ENCODE peak calls at places on chromosomes 2 and 18, in four cellular contexts. One of them, this sample, is unnamed.

GRCh38 chr2:65045651-65046050 is 10.6 kb upstream of the CEP68 start:
- DNase-seq in HCT116: no peak
- DNase-seq in PC-9: no peak
- DNase-seq in fibroblast of lung: peak; percentile 44
- DNase-seq in this sample: no peak

GRCh38 chr18:25349131-25349925 is 2.6 kb downstream of the ZNF521 start:
- DNase-seq in HCT116: no peak
- DNase-seq in PC-9: no peak
- DNase-seq in fibroblast of lung: peak; percentile 71
- DNase-seq in this sample: peak; percentile 58

GRCh38 chr18:66377291-66377690 is 226.6 kb downstream of the CDH19 start:
- DNase-seq in HCT116: no peak
- DNase-seq in PC-9: no peak
- DNase-seq in fibroblast of lung: no peak
- DNase-seq in this sample: no peak

GRCh38 chr2:191866675-191867506 is 20.0 kb upstream of the CAVIN2 start:
- DNase-seq in HCT116: peak; percentile 81
- DNase-seq in PC-9: peak; percentile 83
- DNase-seq in fibroblast of lung: peak; percentile 96
- DNase-seq in this sample: peak; percentile 99

GRCh38 chr2:120298173-120298835 is 45.7 kb downstream of the RALB start:
- DNase-seq in HCT116: no peak
- DNase-seq in PC-9: no peak
- DNase-seq in fibroblast of lung: peak; percentile 87
- DNase-seq in this sample: no peak

GRCh38 chr18:34729264-34729663 is 19.2 kb downstream of the DTNA start:
- DNase-seq in HCT116: peak; percentile 29
- DNase-seq in PC-9: no peak
- DNase-seq in fibroblast of lung: peak; percentile 36
- DNase-seq in this sample: peak; percentile 24

GRCh38 chr2:38750011-38750792 is 959 bp downstream of the SRSF7 start:
- DNase-seq in HCT116: no peak
- DNase-seq in PC-9: no peak
- DNase-seq in fibroblast of lung: peak; percentile 29
- DNase-seq in this sample: peak; percentile 40

GRCh38 chr2:126930970-126931590 is 32.4 kb downstream of the TEX51 start:
- DNase-seq in HCT116: no peak
- DNase-seq in PC-9: no peak
- DNase-seq in fibroblast of lung: no peak
- DNase-seq in this sample: no peak

GRCh38 chr18:54776282-54776977 is 51.8 kb upstream of the RAB27B start:
- DNase-seq in HCT116: peak; percentile 95
- DNase-seq in PC-9: peak; percentile 97
- DNase-seq in fibroblast of lung: peak; percentile 99
- DNase-seq in this sample: peak; percentile 66

GRCh38 chr2:17879137-17879912 is 858 bp downstream of the KCNS3 start:
- DNase-seq in HCT116: peak; percentile 73
- DNase-seq in PC-9: peak; percentile 87
- DNase-seq in fibroblast of lung: peak; percentile 52
- DNase-seq in this sample: peak; percentile 7

GRCh38 chr2:239257511-239257937 is 143.3 kb downstream of the HDAC4 start:
- DNase-seq in HCT116: peak; percentile 53
- DNase-seq in PC-9: peak; percentile 49
- DNase-seq in fibroblast of lung: peak; percentile 94
- DNase-seq in this sample: peak; percentile 52

GRCh38 chr2:129004485-129004884 is 685.8 kb upstream of the HS6ST1 start:
- DNase-seq in HCT116: no peak
- DNase-seq in PC-9: no peak
- DNase-seq in fibroblast of lung: no peak
- DNase-seq in this sample: no peak

GRCh38 chr2:84636080-84636971 is 120.0 kb downstream of the DNAH6 start:
- DNase-seq in HCT116: no peak
- DNase-seq in PC-9: no peak
- DNase-seq in fibroblast of lung: no peak
- DNase-seq in this sample: no peak

GRCh38 chr2:241620419-241620769 is 16.6 kb downstream of the THAP4 start:
- DNase-seq in HCT116: peak; percentile 33
- DNase-seq in PC-9: peak; percentile 43
- DNase-seq in fibroblast of lung: peak; percentile 43
- DNase-seq in this sample: no peak

GRCh38 chr2:129930451-129930850 is 49.0 kb upstream of the RAB6C start:
- DNase-seq in HCT116: no peak
- DNase-seq in PC-9: no peak
- DNase-seq in fibroblast of lung: no peak
- DNase-seq in this sample: no peak

GRCh38 chr2:171383141-171383540 is 50.6 kb downstream of the METTL8 start:
- DNase-seq in HCT116: no peak
- DNase-seq in PC-9: no peak
- DNase-seq in fibroblast of lung: peak; percentile 16
- DNase-seq in this sample: no peak

GRCh38 chr2:240460781-240461431 is 25.4 kb downstream of the GPC1 start:
- DNase-seq in HCT116: no peak
- DNase-seq in PC-9: no peak
- DNase-seq in fibroblast of lung: no peak
- DNase-seq in this sample: no peak

GRCh38 chr2:235724964-235725603 is 231.2 kb downstream of the AGAP1 start:
- DNase-seq in HCT116: no peak
- DNase-seq in PC-9: no peak
- DNase-seq in fibroblast of lung: no peak
- DNase-seq in this sample: no peak

GRCh38 chr2:28544915-28545589 is 49.2 kb downstream of the PLB1 start:
- DNase-seq in HCT116: no peak
- DNase-seq in PC-9: peak; percentile 82
- DNase-seq in fibroblast of lung: peak; percentile 12
- DNase-seq in this sample: no peak

GRCh38 chr18:48263913-48264506 is 145.2 kb downstream of the ZBTB7C start:
- DNase-seq in HCT116: no peak
- DNase-seq in PC-9: no peak
- DNase-seq in fibroblast of lung: peak; percentile 48
- DNase-seq in this sample: no peak

GRCh38 chr2:180040146-180040925 is 33.2 kb upstream of the CWC22 start:
- DNase-seq in HCT116: no peak
- DNase-seq in PC-9: no peak
- DNase-seq in fibroblast of lung: peak; percentile 98
- DNase-seq in this sample: no peak

GRCh38 chr2:142180820-142181533 is 50.2 kb upstream of the LRP1B start:
- DNase-seq in HCT116: peak; percentile 48
- DNase-seq in PC-9: no peak
- DNase-seq in fibroblast of lung: peak; percentile 25
- DNase-seq in this sample: peak; percentile 58

GRCh38 chr2:175309799-175310198 is 128.3 kb upstream of the ATP5MC3 start:
- DNase-seq in HCT116: peak; percentile 16
- DNase-seq in PC-9: no peak
- DNase-seq in fibroblast of lung: peak; percentile 10
- DNase-seq in this sample: peak; percentile 11

GRCh38 chr2:172373761-172374160 is 53.6 kb upstream of the ITGA6 start:
- DNase-seq in HCT116: no peak
- DNase-seq in PC-9: no peak
- DNase-seq in fibroblast of lung: peak; percentile 28
- DNase-seq in this sample: no peak

GRCh38 chr18:33761363-33761762 is 183.3 kb downstream of the ASXL3 start:
- DNase-seq in HCT116: no peak
- DNase-seq in PC-9: no peak
- DNase-seq in fibroblast of lung: peak; percentile 36
- DNase-seq in this sample: peak; percentile 26

GRCh38 chr2:6202756-6203155 is 510.6 kb downstream of the SOX11 start:
- DNase-seq in HCT116: no peak
- DNase-seq in PC-9: peak; percentile 93
- DNase-seq in fibroblast of lung: no peak
- DNase-seq in this sample: no peak

GRCh38 chr2:216696751-216697560 is 1.6 kb upstream of the IGFBP5 start:
- DNase-seq in HCT116: peak; percentile 48
- DNase-seq in PC-9: no peak
- DNase-seq in fibroblast of lung: peak; percentile 65
- DNase-seq in this sample: peak; percentile 25

GRCh38 chr2:11250400-11251277 is 93.8 kb downstream of the ROCK2 start:
- DNase-seq in HCT116: no peak
- DNase-seq in PC-9: no peak
- DNase-seq in fibroblast of lung: peak; percentile 48
- DNase-seq in this sample: peak; percentile 26

GRCh38 chr2:154537024-154537423 is 161.5 kb upstream of the KCNJ3 start:
- DNase-seq in HCT116: no peak
- DNase-seq in PC-9: no peak
- DNase-seq in fibroblast of lung: no peak
- DNase-seq in this sample: no peak

GRCh38 chr2:99205491-99205890 is 24.5 kb downstream of the MRPL30 start:
- DNase-seq in HCT116: no peak
- DNase-seq in PC-9: no peak
- DNase-seq in fibroblast of lung: no peak
- DNase-seq in this sample: no peak

GRCh38 chr18:3649559-3650426 is 199.8 kb downstream of the TGIF1 start:
- DNase-seq in HCT116: no peak
- DNase-seq in PC-9: peak; percentile 86
- DNase-seq in fibroblast of lung: peak; percentile 86
- DNase-seq in this sample: no peak

GRCh38 chr2:241066893-241067341 is 35.2 kb downstream of the MTERF4 start:
- DNase-seq in HCT116: no peak
- DNase-seq in PC-9: no peak
- DNase-seq in fibroblast of lung: peak; percentile 5
- DNase-seq in this sample: no peak

GRCh38 chr2:27807476-27807875 is 36.0 kb downstream of the MRPL33 start:
- DNase-seq in HCT116: peak; percentile 19
- DNase-seq in PC-9: no peak
- DNase-seq in fibroblast of lung: peak; percentile 47
- DNase-seq in this sample: peak; percentile 57

GRCh38 chr18:35029770-35030169 is 11.4 kb upstream of the MAPRE2 start:
- DNase-seq in HCT116: no peak
- DNase-seq in PC-9: no peak
- DNase-seq in fibroblast of lung: no peak
- DNase-seq in this sample: peak; percentile 34

GRCh38 chr2:45291283-45291682 is 282.0 kb upstream of the SIX2 start:
- DNase-seq in HCT116: no peak
- DNase-seq in PC-9: no peak
- DNase-seq in fibroblast of lung: peak; percentile 21
- DNase-seq in this sample: peak; percentile 78

GRCh38 chr18:49081511-49082146 is 130.9 kb upstream of the SMAD7 start:
- DNase-seq in HCT116: no peak
- DNase-seq in PC-9: no peak
- DNase-seq in fibroblast of lung: no peak
- DNase-seq in this sample: no peak

GRCh38 chr2:26542194-26542455 is 64.2 kb upstream of the OTOF start:
- DNase-seq in HCT116: no peak
- DNase-seq in PC-9: peak; percentile 13
- DNase-seq in fibroblast of lung: no peak
- DNase-seq in this sample: no peak

GRCh38 chr18:7778181-7778580 is 211.1 kb downstream of the PTPRM start:
- DNase-seq in HCT116: no peak
- DNase-seq in PC-9: no peak
- DNase-seq in fibroblast of lung: peak; percentile 71
- DNase-seq in this sample: no peak

GRCh38 chr18:7775848-7776247 is 208.7 kb downstream of the PTPRM start:
- DNase-seq in HCT116: no peak
- DNase-seq in PC-9: no peak
- DNase-seq in fibroblast of lung: no peak
- DNase-seq in this sample: no peak

GRCh38 chr18:7784171-7784570 is 217.1 kb downstream of the PTPRM start:
- DNase-seq in HCT116: no peak
- DNase-seq in PC-9: no peak
- DNase-seq in fibroblast of lung: peak; percentile 21
- DNase-seq in this sample: no peak

GRCh38 chr18:7779226-7779625 is 212.1 kb downstream of the PTPRM start:
- DNase-seq in HCT116: no peak
- DNase-seq in PC-9: no peak
- DNase-seq in fibroblast of lung: no peak
- DNase-seq in this sample: no peak
- H3K4me1 ChIP-seq in HCT116: no peaks in the 10 kb centered on the region
- H3K4me1 ChIP-seq in PC-9: no peaks in the 10 kb centered on the region
- H3K4me1 ChIP-seq in fibroblast of lung: no peaks in the 10 kb centered on the region
- H3K4me1 ChIP-seq in this sample: no peaks in the 10 kb centered on the region

DNA sequence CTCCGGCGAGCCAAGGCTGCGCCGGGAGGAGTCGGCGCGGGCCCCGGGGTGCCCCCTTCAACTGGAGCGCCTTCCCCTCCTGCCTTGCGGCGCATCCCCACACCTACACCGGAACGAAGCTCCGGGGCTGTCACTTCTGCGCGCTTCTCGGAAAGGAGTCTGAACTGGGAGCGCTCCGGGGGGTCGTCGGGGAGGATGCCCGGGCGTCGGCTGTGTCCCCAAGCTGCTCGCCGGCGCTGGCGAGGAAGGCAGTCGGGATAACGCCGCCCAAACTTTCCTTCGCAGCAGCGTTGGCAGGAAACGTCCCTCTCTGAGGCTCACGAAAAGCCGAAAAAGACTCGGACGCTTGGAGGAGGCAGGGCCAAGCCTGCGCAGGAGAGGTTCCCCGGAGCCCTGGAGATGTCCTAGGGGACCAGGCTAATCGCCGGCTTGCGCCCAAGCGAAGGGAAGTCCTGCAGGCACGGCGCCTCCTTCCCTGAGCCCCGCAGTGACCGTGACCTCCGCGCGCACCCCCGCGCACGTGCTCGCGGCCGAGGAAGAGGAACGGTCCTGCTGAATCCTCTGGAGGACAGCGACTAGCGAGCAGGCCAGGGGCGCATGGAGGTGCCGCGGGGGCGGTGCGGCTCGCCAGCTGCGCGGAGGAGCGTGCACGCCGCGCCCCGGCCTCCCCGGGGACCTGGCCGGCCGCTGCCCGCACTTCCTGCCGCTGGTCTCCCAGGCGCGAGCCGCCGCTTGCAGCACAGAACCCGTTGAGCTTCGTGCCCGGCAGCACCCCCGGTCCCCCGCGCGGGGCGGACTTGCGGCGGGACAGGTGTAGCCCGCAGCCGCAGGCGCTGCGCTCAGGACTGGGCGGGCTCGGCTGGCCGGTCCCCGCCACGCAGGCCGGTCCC is at the start of gene SH3RF3:
- DNase-seq in HCT116: no peak
- DNase-seq in PC-9: no peak
- DNase-seq in fibroblast of lung: peak; percentile 69
- DNase-seq in this sample: peak; percentile 59
- TF ChIP-seq EZH2 in HCT116: no peak
- TF ChIP-seq EZH2 in PC-9: no peak
- TF ChIP-seq EZH2 in fibroblast of lung: no peak
- TF ChIP-seq EZH2 in this sample: no peak

GRCh38 chr18:26549486-26550435 is 1.4 kb upstream of the KCTD1 start:
- DNase-seq in HCT116: peak; percentile 53
- DNase-seq in PC-9: peak; percentile 51
- DNase-seq in fibroblast of lung: peak; percentile 77
- DNase-seq in this sample: peak; percentile 38
- H3K4me1 ChIP-seq in HCT116: peaks cover 10% of the 10 kb centered on the region
- H3K4me1 ChIP-seq in PC-9: peaks cover 19% of the 10 kb centered on the region
- H3K4me1 ChIP-seq in fibroblast of lung: no peaks in the 10 kb centered on the region
- H3K4me1 ChIP-seq in this sample: peaks cover 31% of the 10 kb centered on the region

GRCh38 chr2:135050684-135051083 is 1.4 kb upstream of the RAB3GAP1 start:
- DNase-seq in HCT116: no peak
- DNase-seq in PC-9: no peak
- DNase-seq in fibroblast of lung: no peak
- DNase-seq in this sample: no peak

GRCh38 chr2:135048122-135048521 is 875 bp upstream of the MAP3K19 start:
- DNase-seq in HCT116: no peak
- DNase-seq in PC-9: no peak
- DNase-seq in fibroblast of lung: no peak
- DNase-seq in this sample: no peak

GRCh38 chr2:135052042-135052876 is at the start of gene RAB3GAP1:
- DNase-seq in HCT116: peak; percentile 48
- DNase-seq in PC-9: peak; percentile 65
- DNase-seq in fibroblast of lung: peak; percentile 88
- DNase-seq in this sample: peak; percentile 90

GRCh38 chr2:135047295-135047694 is at the start of gene MAP3K19:
- DNase-seq in HCT116: no peak
- DNase-seq in PC-9: no peak
- DNase-seq in fibroblast of lung: no peak
- DNase-seq in this sample: no peak

GRCh38 chr2:135050132-135050531 is 2.0 kb upstream of the RAB3GAP1 start:
- DNase-seq in HCT116: no peak
- DNase-seq in PC-9: no peak
- DNase-seq in fibroblast of lung: no peak
- DNase-seq in this sample: no peak
- TF ChIP-seq EZH2 in HCT116: no peak
- TF ChIP-seq EZH2 in PC-9: no peak
- TF ChIP-seq EZH2 in fibroblast of lung: no peak
- TF ChIP-seq EZH2 in this sample: no peak

This sample was measured in endothelial cell of umbilical vein.